ENCODE peak calls at places on chromosomes 11 and 22, in ten cellular contexts. One of them, this sample, is unnamed.

GRCh38 chr11:19087658-19088057 is 27.1 kb upstream of the MRGPRX2 start:
- DNase-seq in esophagus squamous epithelium: no peak
- DNase-seq in cardiac muscle cell: peak; percentile 67
- DNase-seq in bronchial epithelial cell: peak; percentile 89
- DNase-seq in foreskin fibroblast: peak; percentile 59
- DNase-seq in PC-9: peak; percentile 52
- DNase-seq in HFF-Myc: peak; percentile 45
- DNase-seq in adrenal gland: no peak
- DNase-seq in neural crest cell: no peak
- DNase-seq in GM10248: no peak
- DNase-seq in this sample: no peak

GRCh38 chr11:5420993-5421392 is 918 bp upstream of the OR51Q1 start:
- DNase-seq in esophagus squamous epithelium: no peak
- DNase-seq in cardiac muscle cell: no peak
- DNase-seq in bronchial epithelial cell: peak; percentile 3
- DNase-seq in foreskin fibroblast: no peak
- DNase-seq in PC-9: no peak
- DNase-seq in HFF-Myc: no peak
- DNase-seq in adrenal gland: no peak
- DNase-seq in neural crest cell: no peak
- DNase-seq in GM10248: no peak
- DNase-seq in this sample: no peak

GRCh38 chr22:32337015-32337414 is 20.7 kb upstream of the RFPL3 start:
- DNase-seq in esophagus squamous epithelium: no peak
- DNase-seq in cardiac muscle cell: no peak
- DNase-seq in bronchial epithelial cell: no peak
- DNase-seq in foreskin fibroblast: no peak
- DNase-seq in PC-9: no peak
- DNase-seq in HFF-Myc: no peak
- DNase-seq in adrenal gland: no peak
- DNase-seq in neural crest cell: no peak
- DNase-seq in GM10248: no peak
- DNase-seq in this sample: no peak

GRCh38 chr22:50000587-50001387 is 11.8 kb downstream of the IL17REL start:
- DNase-seq in esophagus squamous epithelium: no peak
- DNase-seq in cardiac muscle cell: no peak
- DNase-seq in bronchial epithelial cell: no peak
- DNase-seq in foreskin fibroblast: no peak
- DNase-seq in PC-9: no peak
- DNase-seq in HFF-Myc: no peak
- DNase-seq in adrenal gland: no peak
- DNase-seq in neural crest cell: no peak
- DNase-seq in GM10248: no peak
- DNase-seq in this sample: no peak

GRCh38 chr11:60336767-60337391 is 9.8 kb downstream of the MS4A6E start:
- DNase-seq in esophagus squamous epithelium: no peak
- DNase-seq in cardiac muscle cell: no peak
- DNase-seq in bronchial epithelial cell: no peak
- DNase-seq in foreskin fibroblast: no peak
- DNase-seq in PC-9: no peak
- DNase-seq in HFF-Myc: no peak
- DNase-seq in adrenal gland: no peak
- DNase-seq in neural crest cell: no peak
- DNase-seq in GM10248: no peak
- DNase-seq in this sample: no peak

GRCh38 chr11:117647872-117648271 is 149.1 kb downstream of the DSCAML1 start:
- DNase-seq in esophagus squamous epithelium: no peak
- DNase-seq in cardiac muscle cell: no peak
- DNase-seq in bronchial epithelial cell: no peak
- DNase-seq in foreskin fibroblast: no peak
- DNase-seq in PC-9: no peak
- DNase-seq in HFF-Myc: no peak
- DNase-seq in adrenal gland: no peak
- DNase-seq in neural crest cell: no peak
- DNase-seq in GM10248: no peak
- DNase-seq in this sample: no peak

GRCh38 chr11:73217131-73217809 is 811 bp upstream of the P2RY2 start:
- DNase-seq in esophagus squamous epithelium: no peak
- DNase-seq in cardiac muscle cell: no peak
- DNase-seq in bronchial epithelial cell: no peak
- DNase-seq in foreskin fibroblast: no peak
- DNase-seq in PC-9: no peak
- DNase-seq in HFF-Myc: no peak
- DNase-seq in adrenal gland: peak; percentile 60
- DNase-seq in neural crest cell: no peak
- DNase-seq in GM10248: no peak
- DNase-seq in this sample: no peak

GRCh38 chr11:2097998-2098690 is 41.0 kb downstream of the IGF2 start:
- DNase-seq in esophagus squamous epithelium: no peak
- DNase-seq in cardiac muscle cell: no peak
- DNase-seq in bronchial epithelial cell: no peak
- DNase-seq in foreskin fibroblast: no peak
- DNase-seq in PC-9: no peak
- DNase-seq in HFF-Myc: no peak
- DNase-seq in adrenal gland: peak; percentile 8
- DNase-seq in neural crest cell: no peak
- DNase-seq in GM10248: no peak
- DNase-seq in this sample: no peak

GRCh38 chr11:96794152-96794551 is 404.3 kb downstream of the JRKL start:
- DNase-seq in esophagus squamous epithelium: no peak
- DNase-seq in cardiac muscle cell: no peak
- DNase-seq in bronchial epithelial cell: no peak
- DNase-seq in foreskin fibroblast: no peak
- DNase-seq in PC-9: no peak
- DNase-seq in HFF-Myc: no peak
- DNase-seq in adrenal gland: no peak
- DNase-seq in neural crest cell: no peak
- DNase-seq in GM10248: no peak
- DNase-seq in this sample: no peak
- TF ChIP-seq CTCF in esophagus squamous epithelium: no peak
- TF ChIP-seq CTCF in cardiac muscle cell: no peak
- TF ChIP-seq CTCF in bronchial epithelial cell: no peak
- TF ChIP-seq CTCF in foreskin fibroblast: no peak
- TF ChIP-seq CTCF in PC-9: no peak
- TF ChIP-seq CTCF in HFF-Myc: peak; percentile 9
- TF ChIP-seq CTCF in adrenal gland: no peak
- TF ChIP-seq CTCF in neural crest cell: no peak
- TF ChIP-seq CTCF in GM10248: no peak
- TF ChIP-seq CTCF in this sample: no peak

GRCh38 chr11:65112226-65112550 is 516 bp downstream of the TM7SF2 start:
- DNase-seq in esophagus squamous epithelium: no peak
- DNase-seq in cardiac muscle cell: no peak
- DNase-seq in bronchial epithelial cell: no peak
- DNase-seq in foreskin fibroblast: no peak
- DNase-seq in PC-9: no peak
- DNase-seq in HFF-Myc: no peak
- DNase-seq in adrenal gland: no peak
- DNase-seq in neural crest cell: no peak
- DNase-seq in GM10248: no peak
- DNase-seq in this sample: no peak

GRCh38 chr11:65113361-65113756 is 1.7 kb downstream of the TM7SF2 start:
- DNase-seq in esophagus squamous epithelium: no peak
- DNase-seq in cardiac muscle cell: no peak
- DNase-seq in bronchial epithelial cell: no peak
- DNase-seq in foreskin fibroblast: peak; percentile 64
- DNase-seq in PC-9: peak; percentile 19
- DNase-seq in HFF-Myc: no peak
- DNase-seq in adrenal gland: peak; percentile 71
- DNase-seq in neural crest cell: no peak
- DNase-seq in GM10248: no peak
- DNase-seq in this sample: no peak

GRCh38 chr11:65111537-65112225 is at the start of gene TM7SF2:
- DNase-seq in esophagus squamous epithelium: peak; percentile 76
- DNase-seq in cardiac muscle cell: peak; percentile 92
- DNase-seq in bronchial epithelial cell: peak; percentile 85
- DNase-seq in foreskin fibroblast: peak; percentile 98
- DNase-seq in PC-9: peak; percentile 97
- DNase-seq in HFF-Myc: no peak
- DNase-seq in adrenal gland: peak; percentile 98
- DNase-seq in neural crest cell: peak; percentile 90
- DNase-seq in GM10248: peak; percentile 98
- DNase-seq in this sample: peak; percentile 91

GRCh38 chr11:65113839-65114238 is 2.2 kb downstream of the TM7SF2 start:
- DNase-seq in esophagus squamous epithelium: no peak
- DNase-seq in cardiac muscle cell: no peak
- DNase-seq in bronchial epithelial cell: no peak
- DNase-seq in foreskin fibroblast: no peak
- DNase-seq in PC-9: no peak
- DNase-seq in HFF-Myc: no peak
- DNase-seq in adrenal gland: peak; percentile 89
- DNase-seq in neural crest cell: no peak
- DNase-seq in GM10248: no peak
- DNase-seq in this sample: no peak

DNA sequence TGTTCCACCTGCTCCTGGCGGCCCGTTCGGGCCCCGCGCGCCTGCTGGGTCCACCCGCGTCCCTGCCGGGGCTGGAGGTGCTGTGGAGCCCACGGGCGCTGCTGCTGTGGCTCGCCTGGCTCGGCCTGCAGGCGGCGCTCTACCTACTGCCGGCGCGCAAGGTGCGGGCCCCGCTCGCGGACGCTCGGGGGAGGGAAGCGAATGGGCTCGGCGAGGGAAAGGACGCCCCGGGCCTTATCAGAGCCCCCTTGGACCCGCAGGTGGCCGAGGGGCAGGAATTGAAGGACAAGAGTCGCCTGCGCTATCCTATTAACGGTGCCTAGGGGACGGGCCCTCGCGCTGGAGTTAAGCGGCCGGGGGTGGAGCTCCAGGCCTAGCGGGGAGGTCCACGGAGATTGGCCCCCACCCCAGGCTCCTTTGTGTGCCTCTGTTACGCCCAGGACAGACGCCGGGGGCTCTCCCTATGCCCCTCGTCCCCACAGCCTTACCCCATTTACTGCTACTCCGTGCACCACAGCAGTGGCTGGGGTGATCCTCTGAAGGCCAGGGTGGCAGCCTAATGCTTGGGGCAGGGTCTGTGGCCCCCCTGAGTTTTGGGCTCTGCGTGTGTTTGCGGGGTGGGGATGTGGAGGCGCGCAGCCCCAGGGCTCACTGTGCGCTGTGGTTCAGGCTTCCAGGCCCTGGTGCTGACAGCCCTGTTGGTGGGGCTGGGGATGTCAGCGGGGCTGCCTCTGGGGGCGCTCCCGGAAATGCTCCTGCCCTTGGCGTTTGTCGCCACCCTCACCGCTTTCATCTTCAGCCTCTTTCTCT is 1.1 kb downstream of the TM7SF2 start:
- DNase-seq in esophagus squamous epithelium: no peak
- DNase-seq in cardiac muscle cell: no peak
- DNase-seq in bronchial epithelial cell: no peak
- DNase-seq in foreskin fibroblast: peak; percentile 84
- DNase-seq in PC-9: peak; percentile 63
- DNase-seq in HFF-Myc: no peak
- DNase-seq in adrenal gland: peak; percentile 78
- DNase-seq in neural crest cell: peak; percentile 65
- DNase-seq in GM10248: peak; percentile 77
- DNase-seq in this sample: peak; percentile 61
- TF ChIP-seq CTCF in esophagus squamous epithelium: peak; percentile 95
- TF ChIP-seq CTCF in cardiac muscle cell: peak; percentile 78
- TF ChIP-seq CTCF in bronchial epithelial cell: peak; percentile 87
- TF ChIP-seq CTCF in foreskin fibroblast: peak; percentile 73
- TF ChIP-seq CTCF in PC-9: peak; percentile 90
- TF ChIP-seq CTCF in HFF-Myc: peak; percentile 85
- TF ChIP-seq CTCF in adrenal gland: peak; percentile 63
- TF ChIP-seq CTCF in neural crest cell: peak; percentile 92
- TF ChIP-seq CTCF in GM10248: peak; percentile 94
- TF ChIP-seq CTCF in this sample: peak; percentile 82

GRCh38 chr11:132563050-132563449 is 969.3 kb downstream of the OPCML start:
- DNase-seq in esophagus squamous epithelium: no peak
- DNase-seq in cardiac muscle cell: no peak
- DNase-seq in bronchial epithelial cell: no peak
- DNase-seq in foreskin fibroblast: no peak
- DNase-seq in PC-9: no peak
- DNase-seq in HFF-Myc: no peak
- DNase-seq in adrenal gland: no peak
- DNase-seq in neural crest cell: no peak
- DNase-seq in GM10248: no peak
- DNase-seq in this sample: no peak

GRCh38 chr11:132555617-132556016 is 976.7 kb downstream of the OPCML start:
- DNase-seq in esophagus squamous epithelium: no peak
- DNase-seq in cardiac muscle cell: no peak
- DNase-seq in bronchial epithelial cell: no peak
- DNase-seq in foreskin fibroblast: no peak
- DNase-seq in PC-9: no peak
- DNase-seq in HFF-Myc: no peak
- DNase-seq in adrenal gland: no peak
- DNase-seq in neural crest cell: no peak
- DNase-seq in GM10248: no peak
- DNase-seq in this sample: no peak

GRCh38 chr11:132561937-132562336 is 970.4 kb downstream of the OPCML start:
- DNase-seq in esophagus squamous epithelium: no peak
- DNase-seq in cardiac muscle cell: no peak
- DNase-seq in bronchial epithelial cell: no peak
- DNase-seq in foreskin fibroblast: no peak
- DNase-seq in PC-9: no peak
- DNase-seq in HFF-Myc: no peak
- DNase-seq in adrenal gland: no peak
- DNase-seq in neural crest cell: no peak
- DNase-seq in GM10248: no peak
- DNase-seq in this sample: no peak

GRCh38 chr11:132556316-132556715 is 976.0 kb downstream of the OPCML start:
- DNase-seq in esophagus squamous epithelium: no peak
- DNase-seq in cardiac muscle cell: no peak
- DNase-seq in bronchial epithelial cell: no peak
- DNase-seq in foreskin fibroblast: no peak
- DNase-seq in PC-9: no peak
- DNase-seq in HFF-Myc: no peak
- DNase-seq in adrenal gland: no peak
- DNase-seq in neural crest cell: no peak
- DNase-seq in GM10248: no peak
- DNase-seq in this sample: no peak

GRCh38 chr11:132559371-132560036 is 972.8 kb downstream of the OPCML start:
- DNase-seq in esophagus squamous epithelium: no peak
- DNase-seq in cardiac muscle cell: no peak
- DNase-seq in bronchial epithelial cell: no peak
- DNase-seq in foreskin fibroblast: peak; percentile 28
- DNase-seq in PC-9: no peak
- DNase-seq in HFF-Myc: no peak
- DNase-seq in adrenal gland: peak; percentile 25
- DNase-seq in neural crest cell: no peak
- DNase-seq in GM10248: no peak
- DNase-seq in this sample: no peak
- TF ChIP-seq CTCF in esophagus squamous epithelium: no peak
- TF ChIP-seq CTCF in cardiac muscle cell: peak; percentile 21
- TF ChIP-seq CTCF in bronchial epithelial cell: no peak
- TF ChIP-seq CTCF in foreskin fibroblast: no peak
- TF ChIP-seq CTCF in PC-9: no peak
- TF ChIP-seq CTCF in HFF-Myc: no peak
- TF ChIP-seq CTCF in adrenal gland: no peak
- TF ChIP-seq CTCF in neural crest cell: peak; percentile 39
- TF ChIP-seq CTCF in GM10248: no peak
- TF ChIP-seq CTCF in this sample: no peak

DNA sequence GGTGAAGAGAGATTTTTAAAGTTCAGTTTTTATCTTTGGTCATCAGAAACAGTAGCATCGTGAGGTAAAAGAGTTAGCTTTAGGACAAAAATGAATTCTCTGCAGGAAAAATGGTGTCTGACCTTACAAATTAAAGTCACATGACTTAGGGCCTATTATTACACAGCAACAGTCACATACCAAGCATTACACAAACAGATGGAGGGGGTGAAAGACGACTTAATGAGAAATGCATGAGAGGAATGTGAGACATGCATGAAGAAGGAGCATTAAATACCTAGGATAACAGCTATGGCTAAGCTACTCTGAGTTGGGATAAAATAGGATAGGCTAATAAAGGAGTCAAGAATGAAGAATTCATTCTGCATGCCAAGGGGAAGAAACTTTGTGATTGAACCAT is 77.5 kb downstream of the BLID start:
- DNase-seq in esophagus squamous epithelium: no peak
- DNase-seq in cardiac muscle cell: peak; percentile 80
- DNase-seq in bronchial epithelial cell: peak; percentile 60
- DNase-seq in foreskin fibroblast: peak; percentile 88
- DNase-seq in PC-9: no peak
- DNase-seq in HFF-Myc: peak; percentile 72
- DNase-seq in adrenal gland: no peak
- DNase-seq in neural crest cell: no peak
- DNase-seq in GM10248: no peak
- DNase-seq in this sample: no peak
- TF ChIP-seq CTCF in esophagus squamous epithelium: no peak
- TF ChIP-seq CTCF in cardiac muscle cell: no peak
- TF ChIP-seq CTCF in bronchial epithelial cell: no peak
- TF ChIP-seq CTCF in foreskin fibroblast: no peak
- TF ChIP-seq CTCF in PC-9: no peak
- TF ChIP-seq CTCF in HFF-Myc: no peak
- TF ChIP-seq CTCF in adrenal gland: no peak
- TF ChIP-seq CTCF in neural crest cell: no peak
- TF ChIP-seq CTCF in GM10248: no peak
- TF ChIP-seq CTCF in this sample: no peak

This sample was measured in endothelial cell.